ENCODE peak calls at places on chromosome 21, in four cellular contexts. N is lower leg skin, P is AG04450, O is fibroblast of lung. D is an unnamed sample.

GRCh38 chr21:38903578-38904193 is 98.0 kb downstream of the ETS2 start:
- DNase-seq in P (no peak), N (peak; percentile 87), O (no peak), D (no peak)

GRCh38 chr21:38115870-38116269 is 140.9 kb upstream of the KCNJ15 start:
- DNase-seq in P (no peak), O (no peak), N (no peak), D (no peak)

GRCh38 chr21:44415073-44416025 is 40.0 kb upstream of the LRRC3 start:
- DNase-seq in O (no peak), P (no peak), N (peak; percentile 59), D (no peak)

GRCh38 chr21:40587786-40588353 is 259.1 kb downstream of the DSCAM start:
- DNase-seq in N (no peak), P (no peak), O (no peak), D (no peak)

GRCh38 chr21:29235714-29236197 is 63.0 kb upstream of the BACH1 start:
- DNase-seq in O (no peak), P (no peak), N (no peak), D (no peak)

GRCh38 chr21:38913120-38913975 is 107.6 kb downstream of the ETS2 start:
- DNase-seq in O (peak; percentile 59), N (peak; percentile 94), P (peak; percentile 36), D (peak; percentile 84)

GRCh38 chr21:39527664-39528381 is 76.1 kb downstream of the SH3BGR start:
- DNase-seq in O (no peak), P (no peak), N (no peak), D (no peak)

GRCh38 chr21:10430007-10430406 is 91.4 kb upstream of the TPTE start:
- DNase-seq in P (no peak), O (no peak), N (peak; percentile 76), D (no peak)

GRCh38 chr21:29117372-29117955 is 13.0 kb upstream of the MAP3K7CL start:
- DNase-seq in O (no peak), P (no peak), N (no peak), D (no peak)

GRCh38 chr21:44710294-44710665 is 1.1 kb downstream of the TSPEAR start:
- DNase-seq in P (no peak), O (no peak), N (peak; percentile 63), D (no peak)

GRCh38 chr21:39184050-39184980 is 1.1 kb upstream of the PSMG1 start:
- DNase-seq in O (no peak), N (no peak), P (no peak), D (no peak)

DNA sequence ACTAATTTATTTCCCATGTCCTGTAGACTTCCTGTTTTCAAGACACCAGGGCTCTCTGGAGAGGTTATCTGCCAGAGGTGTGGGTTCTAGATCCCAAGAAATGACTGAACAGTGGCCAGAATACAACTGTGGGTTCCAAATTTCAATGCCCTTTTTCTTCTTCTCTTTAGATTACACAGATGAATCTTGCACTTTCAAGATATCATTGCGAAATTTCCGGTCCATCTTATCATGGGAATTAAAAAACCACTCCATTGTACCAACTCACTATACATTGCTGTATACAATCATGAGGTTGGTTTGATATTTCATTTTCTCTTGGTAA is 15.0 kb downstream of the IFNAR2 start:
- DNase-seq in N (no peak), O (no peak), P (no peak), D (no peak)
- H3K4me3 ChIP-seq in N (no peak overlapping the region), O (no peak overlapping the region), P (no peak overlapping the region), D (no peak overlapping the region)

GRCh38 chr21:36917487-36918158 is 48.8 kb downstream of the HLCS start:
- DNase-seq in P (peak; percentile 32), N (peak; percentile 67), O (peak; percentile 76), D (peak; percentile 59)
- TF ChIP-seq CTCF in P (peak; percentile 88), N (no peak), O (peak; percentile 87), D (peak; percentile 68)

DNA sequence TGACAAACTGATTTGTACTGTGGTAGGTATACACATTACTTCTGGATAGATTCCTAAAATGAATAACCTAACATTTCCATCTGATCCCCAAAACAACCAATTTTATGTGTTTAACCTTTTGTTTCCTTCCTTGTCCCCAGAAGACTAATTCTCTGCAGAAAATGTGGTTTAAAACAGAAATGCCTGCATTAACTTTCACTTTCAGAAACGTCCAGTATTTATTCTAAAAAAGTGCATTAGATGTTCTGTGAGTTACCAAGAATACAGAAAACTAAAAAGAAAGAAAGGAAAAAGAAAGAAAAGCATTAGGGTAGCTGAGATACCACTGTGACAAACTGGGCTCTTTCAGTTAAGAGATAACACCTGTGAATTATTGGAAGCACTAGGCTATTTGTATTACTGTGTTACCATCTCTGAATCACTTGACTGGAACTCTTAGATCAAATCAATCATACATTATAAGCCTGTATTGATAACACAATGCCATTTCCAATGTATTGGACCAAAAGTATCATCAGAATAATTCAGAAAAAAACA is 177.7 kb downstream of the NCAM2 start:
- DNase-seq in P (no peak), N (no peak), O (no peak), D (no peak)
- H3K4me3 ChIP-seq in P (peak overlapping the region; percentile 8), N (no peak overlapping the region), O (peak overlapping the region; percentile 24), D (no peak overlapping the region)

DNA sequence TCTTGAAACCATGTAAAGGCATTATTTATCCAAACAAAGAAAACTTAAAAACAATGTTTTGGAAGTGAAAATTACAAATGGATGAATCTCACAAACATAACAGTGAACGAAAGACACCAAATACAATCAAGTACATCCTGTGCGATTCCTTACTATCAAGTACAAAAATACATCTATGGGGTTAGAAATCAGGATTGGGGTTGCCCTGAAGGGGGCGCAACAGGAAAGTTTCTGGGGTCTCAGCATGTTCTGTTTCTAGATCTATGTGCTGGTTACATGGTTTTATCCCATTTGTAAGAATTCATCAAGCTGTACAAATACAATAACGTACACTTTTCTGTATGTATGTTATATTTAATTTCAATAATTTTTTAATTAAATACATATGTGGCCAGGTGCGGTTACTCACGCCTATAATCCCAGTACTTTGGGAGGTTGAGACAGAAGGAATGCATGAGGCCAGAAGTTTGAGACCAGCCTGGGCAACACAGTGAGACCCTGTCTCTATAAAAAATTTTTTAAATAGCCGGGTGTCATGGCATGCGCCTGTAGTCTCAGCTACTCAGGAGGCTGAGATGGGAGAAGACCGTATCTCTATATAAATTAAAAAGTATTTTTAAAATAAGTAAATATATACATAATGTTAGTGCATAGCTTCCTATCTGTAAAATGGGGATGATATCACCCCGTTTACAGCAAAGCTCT is 121.5 kb upstream of the SOD1 start:
- DNase-seq in O (no peak), N (no peak), P (no peak), D (no peak)
- TF ChIP-seq CTCF in O (peak; percentile 6), N (no peak), P (no peak), D (no peak)

GRCh38 chr21:35683620-35684019 is 376.7 kb downstream of the SETD4 start:
- DNase-seq in P (no peak), O (no peak), N (no peak), D (no peak)
- H3K4me3 ChIP-seq in P (no peak overlapping the region), O (no peak overlapping the region), N (no peak overlapping the region), D (no peak overlapping the region)

GRCh38 chr21:46081022-46081861 is 16.7 kb upstream of the COL6A2 start:
- DNase-seq in O (peak; percentile 35), N (peak; percentile 85), P (no peak), D (no peak)
- TF ChIP-seq CTCF in O (no peak), N (no peak), P (peak; percentile 4), D (no peak)

GRCh38 chr21:35028451-35028757 is 20.7 kb downstream of the RUNX1 start:
- DNase-seq in O (no peak), P (no peak), N (no peak), D (no peak)
- H3K4me3 ChIP-seq in O (no peak overlapping the region), P (no peak overlapping the region), N (no peak overlapping the region), D (no peak overlapping the region)

GRCh38 chr21:34889537-34890257 is 159.4 kb downstream of the RUNX1 start:
- DNase-seq in N (peak; percentile 95), P (no peak), O (peak; percentile 80), D (peak; percentile 75)

GRCh38 chr21:34890258-34890723 is 158.8 kb downstream of the RUNX1 start:
- DNase-seq in O (no peak), N (no peak), P (no peak), D (no peak)

GRCh38 chr21:34891610-34891943 is 157.5 kb downstream of the RUNX1 start:
- DNase-seq in N (no peak), O (no peak), P (no peak), D (no peak)

GRCh38 chr21:34892196-34892595 is 156.9 kb downstream of the RUNX1 start:
- DNase-seq in O (peak; percentile 54), P (no peak), N (no peak), D (no peak)

DNA sequence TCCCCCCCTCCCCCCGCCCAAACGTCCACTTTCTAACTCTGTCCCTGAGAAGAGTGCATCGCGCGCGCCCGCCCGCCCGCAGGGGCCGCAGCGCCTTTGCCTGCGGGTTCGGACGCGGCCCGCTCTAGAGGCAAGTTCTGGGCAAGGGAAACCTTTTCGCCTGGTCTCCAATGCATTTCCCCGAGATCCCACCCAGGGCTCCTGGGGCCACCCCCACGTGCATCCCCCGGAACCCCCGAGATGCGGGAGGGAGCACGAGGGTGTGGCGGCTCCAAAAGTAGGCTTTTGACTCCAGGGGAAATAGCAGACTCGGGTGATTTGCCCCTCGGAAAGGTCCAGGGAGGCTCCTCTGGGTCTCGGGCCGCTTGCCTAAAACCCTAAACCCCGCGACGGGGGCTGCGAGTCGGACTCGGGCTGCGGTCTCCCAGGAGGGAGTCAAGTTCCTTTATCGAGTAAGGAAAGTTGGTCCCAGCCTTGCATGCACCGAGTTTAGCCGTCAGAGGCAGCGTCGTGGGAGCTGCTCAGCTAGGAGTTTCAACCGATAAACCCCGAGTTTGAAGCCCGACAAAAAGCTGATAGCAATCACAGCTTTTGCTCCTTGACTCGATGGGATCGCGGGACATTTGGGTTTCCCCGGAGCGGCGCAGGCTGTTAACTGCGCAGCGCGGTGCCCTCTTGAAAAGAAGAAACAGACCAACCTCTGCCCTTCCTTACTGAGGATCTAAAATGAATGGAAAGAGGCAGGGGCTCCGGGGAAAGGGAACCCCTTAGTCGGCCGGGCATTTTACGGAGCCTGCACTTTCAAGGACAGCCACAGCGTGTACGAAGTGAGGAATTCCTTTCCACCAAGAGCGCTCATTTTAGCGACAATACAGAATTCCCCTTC is 158.1 kb downstream of the RUNX1 start:
- DNase-seq in N (peak; percentile 89), O (peak; percentile 61), P (no peak), D (no peak)
- TF ChIP-seq CTCF in N (no peak), O (peak; percentile 5), P (peak; percentile 25), D (no peak)